ENCODE peak calls at places on chromosomes 7 and 10, in six cellular contexts. Z is prostate gland; Y is ureter; Q is stimulated activated CD8-positive, alpha-beta memory T cell treated with anti-CD3 and anti-CD28 coated beads, Interleukin-15, amount 100 ng/mL, for 24 hours; D is WTC11; J is COR-L47. K is an unnamed sample.

GRCh38 chr7:66739953-66740301 is 606 bp upstream of the RABGEF1 start:
- DNase-seq in Z (peak; percentile 16), Y (no peak), Q (no peak), D (no peak), J (no peak), K (peak; percentile 34)

GRCh38 chr10:112716924-112717348 is 233.1 kb upstream of the TCF7L2 start:
- DNase-seq in Z (no peak), Y (no peak), Q (no peak), D (no peak), J (no peak), K (no peak)

GRCh38 chr7:1169409-1170368 is 9.7 kb upstream of the ZFAND2A start:
- DNase-seq in Z (peak; percentile 51), Y (peak; percentile 74), Q (peak; percentile 81), D (peak; percentile 95), J (no peak), K (peak; percentile 91)

GRCh38 chr10:61662794-61663259 is at the start of gene CABCOCO1:
- DNase-seq in Z (peak; percentile 67), Y (peak; percentile 62), Q (no peak), D (peak; percentile 84), J (peak; percentile 72), K (peak; percentile 92)

GRCh38 chr7:24827589-24827988 is 70.3 kb upstream of the GSDME start:
- DNase-seq in Z (no peak), Y (no peak), Q (no peak), D (no peak), J (no peak), K (no peak)

GRCh38 chr10:695396-695795 is 5.9 kb upstream of the DIP2C start:
- DNase-seq in Z (no peak), Y (no peak), Q (no peak), D (no peak), J (no peak), K (no peak)

GRCh38 chr10:6396652-6397051 is 183.4 kb downstream of the PRKCQ start:
- DNase-seq in Z (no peak), Y (no peak), Q (no peak), D (no peak), J (no peak), K (no peak)

GRCh38 chr10:79602953-79603352 is 7.8 kb upstream of the SFTPA1 start:
- DNase-seq in Z (no peak), Y (no peak), Q (no peak), D (no peak), J (no peak), K (no peak)

GRCh38 chr10:130218181-130218641 is 82.0 kb downstream of the GLRX3 start:
- DNase-seq in Z (no peak), Y (no peak), Q (no peak), D (no peak), J (no peak), K (no peak)

GRCh38 chr7:21146642-21147423 is 281.1 kb upstream of the SP4 start:
- DNase-seq in Z (no peak), Y (no peak), Q (no peak), D (peak; percentile 60), J (no peak), K (no peak)

GRCh38 chr7:55489552-55489951 is 82.8 kb downstream of the VOPP1 start:
- DNase-seq in Z (no peak), Y (no peak), Q (no peak), D (no peak), J (peak; percentile 47), K (no peak)

GRCh38 chr10:103540722-103541121 is 47.2 kb downstream of the NEURL1 start:
- DNase-seq in Z (no peak), Y (no peak), Q (no peak), D (peak; percentile 8), J (no peak), K (no peak)

GRCh38 chr10:31808258-31809218 is 120.1 kb downstream of the ARHGAP12 start:
- DNase-seq in Z (no peak), Y (peak; percentile 40), Q (no peak), D (no peak), J (peak; percentile 11), K (peak; percentile 76)

GRCh38 chr10:122126763-122127659 is 138.0 kb downstream of the TACC2 start:
- DNase-seq in Z (peak; percentile 55), Y (no peak), Q (no peak), D (no peak), J (no peak), K (peak; percentile 62)

GRCh38 chr7:75931676-75932075 is 16.7 kb downstream of the POR start:
- DNase-seq in Z (no peak), Y (no peak), Q (no peak), D (no peak), J (peak; percentile 87), K (peak; percentile 46)

GRCh38 chr10:113199459-113199858 is 249.4 kb downstream of the TCF7L2 start:
- DNase-seq in Z (no peak), Y (no peak), Q (no peak), D (no peak), J (no peak), K (no peak)

GRCh38 chr7:45662540-45663166 is 88.5 kb downstream of the ADCY1 start:
- DNase-seq in Z (peak; percentile 3), Y (no peak), Q (no peak), D (peak; percentile 7), J (no peak), K (no peak)

GRCh38 chr7:69823151-69823744 is 225.0 kb downstream of the AUTS2 start:
- DNase-seq in Z (no peak), Y (no peak), Q (no peak), D (no peak), J (peak; percentile 41), K (peak; percentile 85)

GRCh38 chr7:74477188-74477587 is 23.5 kb downstream of the GTF2IRD1 start:
- DNase-seq in Z (no peak), Y (no peak), Q (no peak), D (no peak), J (no peak), K (no peak)

GRCh38 chr10:16408379-16408778 is 28.4 kb upstream of the PTER start:
- DNase-seq in Z (no peak), Y (no peak), Q (no peak), D (no peak), J (peak; percentile 30), K (no peak)

GRCh38 chr7:12322287-12322902 is 81.3 kb downstream of the VWDE start:
- DNase-seq in Z (no peak), Y (no peak), Q (no peak), D (no peak), J (peak; percentile 11), K (peak; percentile 11)

GRCh38 chr10:52757777-52758176 is 14.8 kb downstream of the MBL2 start:
- DNase-seq in Z (no peak), Y (no peak), Q (no peak), D (no peak), J (no peak), K (no peak)

GRCh38 chr7:92461027-92462003 is 14.0 kb downstream of the GATAD1 start:
- DNase-seq in Z (peak; percentile 16), Y (no peak), Q (no peak), D (peak; percentile 33), J (peak; percentile 24), K (peak; percentile 78)

GRCh38 chr7:74289660-74290589 is 718 bp downstream of the CLIP2 start:
- DNase-seq in Z (no peak), Y (peak; percentile 59), Q (no peak), D (no peak), J (no peak), K (peak; percentile 49)

GRCh38 chr7:92749327-92749730 is 87.0 kb downstream of the CDK6 start:
- DNase-seq in Z (no peak), Y (no peak), Q (no peak), D (no peak), J (no peak), K (no peak)

GRCh38 chr10:91798736-91799579 is 732 bp downstream of the TNKS2 start:
- DNase-seq in Z (peak; percentile 22), Y (peak; percentile 49), Q (peak; percentile 12), D (peak; percentile 55), J (peak; percentile 13), K (peak; percentile 71)

GRCh38 chr7:131223151-131223550 is 104.5 kb upstream of the MKLN1 start:
- DNase-seq in Z (no peak), Y (no peak), Q (no peak), D (no peak), J (no peak), K (no peak)

GRCh38 chr7:33201821-33202220 is 72.5 kb downstream of the BBS9 start:
- DNase-seq in Z (no peak), Y (no peak), Q (no peak), D (no peak), J (no peak), K (no peak)

GRCh38 chr10:35643976-35644799 is 2.1 kb upstream of the FZD8 start:
- DNase-seq in Z (no peak), Y (no peak), Q (no peak), D (peak; percentile 32), J (no peak), K (peak; percentile 44)

GRCh38 chr10:21487416-21488180 is 37.9 kb downstream of the SKIDA1 start:
- DNase-seq in Z (no peak), Y (no peak), Q (no peak), D (no peak), J (no peak), K (no peak)

GRCh38 chr7:55235115-55235514 is 130.0 kb upstream of the LANCL2 start:
- DNase-seq in Z (no peak), Y (no peak), Q (no peak), D (no peak), J (no peak), K (no peak)

GRCh38 chr10:23114228-23114850 is 19.0 kb downstream of the MSRB2 start:
- DNase-seq in Z (no peak), Y (no peak), Q (no peak), D (no peak), J (no peak), K (no peak)

GRCh38 chr7:101684980-101685323 is 55.9 kb upstream of the MYL10 start:
- DNase-seq in Z (no peak), Y (no peak), Q (no peak), D (no peak), J (no peak), K (no peak)

GRCh38 chr7:125355899-125356298 is 426.3 kb upstream of the POT1 start:
- DNase-seq in Z (no peak), Y (no peak), Q (no peak), D (no peak), J (no peak), K (peak; percentile 20)

GRCh38 chr10:77592946-77593636 is 44.5 kb downstream of the KCNMA1 start:
- DNase-seq in Z (no peak), Y (no peak), Q (no peak), D (no peak), J (no peak), K (no peak)

GRCh38 chr10:95374597-95375209 is 83.9 kb upstream of the PDLIM1 start:
- DNase-seq in Z (peak; percentile 65), Y (peak; percentile 82), Q (peak; percentile 28), D (peak; percentile 86), J (peak; percentile 48), K (peak; percentile 85)

GRCh38 chr10:30645340-30645827 is 15.8 kb upstream of the LYZL2 start:
- DNase-seq in Z (no peak), Y (no peak), Q (no peak), D (peak; percentile 35), J (no peak), K (peak; percentile 85)

GRCh38 chr10:17836917-17837316 is 27.8 kb downstream of the MRC1 start:
- DNase-seq in Z (peak; percentile 15), Y (no peak), Q (no peak), D (peak; percentile 15), J (no peak), K (peak; percentile 48)